ENCODE peak calls at places on chromosomes 2 and 18, in four cellular contexts. One of them, this sample, is unnamed.

GRCh38 chr2:73821227-73821626 is 7.5 kb upstream of the STAMBP start:
- DNase-seq in right cardiac atrium: no peak
- DNase-seq in fibroblast of lung: no peak
- DNase-seq in left lung: no peak
- DNase-seq in this sample: no peak

GRCh38 chr2:181628590-181629585 is 28.0 kb downstream of the CERKL start:
- DNase-seq in right cardiac atrium: no peak
- DNase-seq in fibroblast of lung: no peak
- DNase-seq in left lung: no peak
- DNase-seq in this sample: no peak

GRCh38 chr2:217105733-217106649 is 246.1 kb upstream of the TNP1 start:
- DNase-seq in right cardiac atrium: no peak
- DNase-seq in fibroblast of lung: peak; percentile 99
- DNase-seq in left lung: no peak
- DNase-seq in this sample: no peak

GRCh38 chr18:824179-824578 is 12.1 kb upstream of the YES1 start:
- DNase-seq in right cardiac atrium: no peak
- DNase-seq in fibroblast of lung: no peak
- DNase-seq in left lung: no peak
- DNase-seq in this sample: no peak

GRCh38 chr2:71067567-71068217 is 756 bp upstream of the NAGK start:
- DNase-seq in right cardiac atrium: peak; percentile 23
- DNase-seq in fibroblast of lung: peak; percentile 20
- DNase-seq in left lung: no peak
- DNase-seq in this sample: no peak

GRCh38 chr2:233121856-233122255 is 61.7 kb downstream of the INPP5D start:
- DNase-seq in right cardiac atrium: no peak
- DNase-seq in fibroblast of lung: no peak
- DNase-seq in left lung: no peak
- DNase-seq in this sample: no peak

GRCh38 chr18:36403896-36404824 is 106.6 kb downstream of the FHOD3 start:
- DNase-seq in right cardiac atrium: no peak
- DNase-seq in fibroblast of lung: no peak
- DNase-seq in left lung: no peak
- DNase-seq in this sample: no peak

GRCh38 chr2:67997528-67998267 is 65.1 kb downstream of the C1D start:
- DNase-seq in right cardiac atrium: no peak
- DNase-seq in fibroblast of lung: peak; percentile 79
- DNase-seq in left lung: no peak
- DNase-seq in this sample: no peak

GRCh38 chr18:21321711-21322110 is 79.7 kb downstream of the GREB1L start:
- DNase-seq in right cardiac atrium: no peak
- DNase-seq in fibroblast of lung: no peak
- DNase-seq in left lung: no peak
- DNase-seq in this sample: no peak

GRCh38 chr18:47545613-47546012 is 294.2 kb upstream of the SKOR2 start:
- DNase-seq in right cardiac atrium: no peak
- DNase-seq in fibroblast of lung: no peak
- DNase-seq in left lung: no peak
- DNase-seq in this sample: no peak
- H3K4me1 ChIP-seq in right cardiac atrium: no peaks in the 10 kb centered on the region
- H3K4me1 ChIP-seq in fibroblast of lung: no peaks in the 10 kb centered on the region
- H3K4me1 ChIP-seq in left lung: no peaks in the 10 kb centered on the region
- H3K4me1 ChIP-seq in this sample: no peaks in the 10 kb centered on the region

DNA sequence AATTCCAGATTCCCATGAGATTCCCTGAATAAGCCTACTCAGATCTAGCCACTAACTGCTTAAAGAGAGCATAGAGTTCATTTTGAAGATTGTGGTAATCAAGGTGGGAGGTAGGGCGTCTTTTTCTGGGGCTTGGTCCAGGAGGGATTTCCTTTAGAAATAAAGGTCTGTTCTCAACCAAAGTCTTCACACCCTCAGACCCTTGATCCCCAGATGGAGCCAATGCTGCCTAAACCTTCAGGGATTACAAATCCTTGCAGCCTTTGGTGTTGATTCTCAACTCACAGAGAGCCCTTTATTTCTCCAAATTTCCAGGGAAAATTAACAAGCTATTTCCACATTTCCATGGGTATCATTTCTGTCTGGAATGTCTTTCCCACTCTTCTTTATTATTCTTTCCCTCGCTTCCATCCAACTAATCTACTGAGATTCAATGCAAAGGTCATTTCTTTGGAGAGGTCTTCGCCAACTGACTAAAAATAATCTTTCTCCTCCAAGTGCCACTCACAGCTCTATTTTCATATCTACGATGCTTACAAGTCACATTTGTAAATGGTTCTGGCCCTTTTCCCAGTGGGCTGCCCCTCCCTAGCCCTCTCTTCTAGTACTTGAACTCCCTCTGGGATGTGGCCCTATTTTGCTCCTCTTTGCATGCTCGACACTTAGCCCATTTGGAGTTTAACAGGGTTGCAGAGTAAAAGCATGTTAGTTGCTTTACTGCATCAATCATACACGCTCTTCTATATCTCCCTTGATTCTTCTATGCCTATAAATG is 79.7 kb upstream of the SPATS2L start:
- DNase-seq in right cardiac atrium: peak; percentile 74
- DNase-seq in fibroblast of lung: no peak
- DNase-seq in left lung: peak; percentile 54
- DNase-seq in this sample: no peak
- H3K4me1 ChIP-seq in right cardiac atrium: peaks cover 4% of the 10 kb centered on the region
- H3K4me1 ChIP-seq in fibroblast of lung: no peaks in the 10 kb centered on the region
- H3K4me1 ChIP-seq in left lung: no peaks in the 10 kb centered on the region
- H3K4me1 ChIP-seq in this sample: no peaks in the 10 kb centered on the region

DNA sequence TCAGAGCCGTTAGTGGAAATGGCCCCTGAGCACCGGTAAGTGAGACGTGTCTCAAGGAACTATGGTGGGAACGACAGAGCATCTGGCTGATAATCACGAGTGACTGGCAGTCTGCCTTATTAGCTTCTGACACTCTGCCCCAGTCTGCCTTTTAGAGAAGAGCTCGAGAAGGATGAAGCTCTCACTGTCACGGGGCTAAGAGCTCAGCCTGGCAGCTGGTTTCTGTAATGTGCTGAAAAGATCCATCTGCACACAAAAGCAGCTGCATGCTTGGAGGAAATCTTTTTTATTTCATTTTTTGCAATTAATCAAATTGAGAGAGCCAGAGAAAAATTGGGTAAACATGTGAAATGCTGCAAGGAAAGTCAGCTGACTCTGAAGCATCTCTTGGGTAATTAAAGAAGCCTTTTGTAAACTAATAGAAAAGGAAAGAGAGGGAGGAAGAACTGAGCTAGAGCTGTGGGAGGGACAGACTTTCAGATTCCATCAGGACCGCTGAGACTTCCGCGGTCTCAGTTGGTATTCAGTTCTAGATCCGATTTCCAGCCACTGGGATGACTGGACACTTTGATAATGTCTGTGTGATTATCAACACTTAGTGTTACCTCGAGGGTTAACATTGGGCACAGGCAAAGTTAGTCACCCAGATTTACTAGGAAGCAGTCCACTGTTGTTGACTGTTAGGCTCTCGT is 24.4 kb downstream of the MBP start:
- DNase-seq in right cardiac atrium: no peak
- DNase-seq in fibroblast of lung: peak; percentile 96
- DNase-seq in left lung: peak; percentile 62
- DNase-seq in this sample: no peak
- H3K4me1 ChIP-seq in right cardiac atrium: peaks cover 9% of the 10 kb centered on the region
- H3K4me1 ChIP-seq in fibroblast of lung: peaks cover 22% of the 10 kb centered on the region
- H3K4me1 ChIP-seq in left lung: peaks cover 91% of the 10 kb centered on the region
- H3K4me1 ChIP-seq in this sample: no peaks in the 10 kb centered on the region

GRCh38 chr18:50289103-50289433 is 1.6 kb upstream of the CXXC1 start:
- DNase-seq in right cardiac atrium: no peak
- DNase-seq in fibroblast of lung: no peak
- DNase-seq in left lung: no peak
- DNase-seq in this sample: no peak
- H3K4me1 ChIP-seq in right cardiac atrium: no peaks in the 10 kb centered on the region
- H3K4me1 ChIP-seq in fibroblast of lung: peaks cover 3% of the 10 kb centered on the region
- H3K4me1 ChIP-seq in left lung: peaks cover 31% of the 10 kb centered on the region
- H3K4me1 ChIP-seq in this sample: no peaks in the 10 kb centered on the region

GRCh38 chr2:54557211-54557600 is 101.1 kb downstream of the SPTBN1 start:
- DNase-seq in right cardiac atrium: no peak
- DNase-seq in fibroblast of lung: no peak
- DNase-seq in left lung: no peak
- DNase-seq in this sample: no peak

GRCh38 chr2:54556659-54557121 is 100.6 kb downstream of the SPTBN1 start:
- DNase-seq in right cardiac atrium: no peak
- DNase-seq in fibroblast of lung: peak; percentile 95
- DNase-seq in left lung: no peak
- DNase-seq in this sample: no peak

GRCh38 chr2:54558188-54558975 is 102.3 kb downstream of the SPTBN1 start:
- DNase-seq in right cardiac atrium: peak; percentile 41
- DNase-seq in fibroblast of lung: peak; percentile 79
- DNase-seq in left lung: peak; percentile 67
- DNase-seq in this sample: peak; percentile 79

GRCh38 chr2:54558976-54559410 is 102.9 kb downstream of the SPTBN1 start:
- DNase-seq in right cardiac atrium: no peak
- DNase-seq in fibroblast of lung: no peak
- DNase-seq in left lung: no peak
- DNase-seq in this sample: no peak

DNA sequence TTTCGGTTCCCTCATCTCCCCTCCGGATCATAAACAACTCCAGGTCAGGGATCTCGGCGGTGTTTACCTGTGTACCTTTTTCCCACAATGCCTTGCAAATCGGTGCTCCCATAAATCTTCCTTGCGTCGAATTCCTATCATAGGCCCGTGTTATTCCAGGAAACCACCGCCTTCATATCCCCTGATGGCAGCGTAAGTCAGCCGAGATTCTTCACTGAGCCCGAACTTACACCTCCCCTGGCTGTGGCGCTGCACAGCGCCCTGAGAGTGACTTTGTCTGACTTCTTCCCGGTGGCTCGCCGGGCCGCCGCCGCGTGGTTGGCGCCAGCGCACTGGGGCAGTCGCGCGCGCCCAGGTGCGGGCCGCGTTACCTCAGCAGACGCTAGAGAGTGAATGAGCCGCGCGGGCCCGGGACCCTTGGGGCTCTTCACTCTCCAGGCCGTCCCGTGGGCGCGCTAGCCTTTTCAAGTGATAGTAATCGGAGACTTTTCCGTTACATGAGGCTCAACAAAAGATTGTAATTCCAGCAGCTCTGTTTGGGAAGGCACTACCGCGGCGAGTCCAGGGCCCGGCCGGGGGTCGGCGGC is 101.6 kb downstream of the SPTBN1 start:
- DNase-seq in right cardiac atrium: peak; percentile 52
- DNase-seq in fibroblast of lung: peak; percentile 62
- DNase-seq in left lung: peak; percentile 65
- DNase-seq in this sample: peak; percentile 57
- H3K4me1 ChIP-seq in right cardiac atrium: peaks cover 31% of the 10 kb centered on the region
- H3K4me1 ChIP-seq in fibroblast of lung: peaks cover 36% of the 10 kb centered on the region
- H3K4me1 ChIP-seq in left lung: peaks cover 71% of the 10 kb centered on the region
- H3K4me1 ChIP-seq in this sample: peaks cover 9% of the 10 kb centered on the region

GRCh38 chr2:85178980-85179411 is 45.8 kb downstream of the TCF7L1 start:
- DNase-seq in right cardiac atrium: no peak
- DNase-seq in fibroblast of lung: no peak
- DNase-seq in left lung: no peak
- DNase-seq in this sample: no peak

GRCh38 chr2:85181093-85181685 is 48.0 kb downstream of the TCF7L1 start:
- DNase-seq in right cardiac atrium: no peak
- DNase-seq in fibroblast of lung: no peak
- DNase-seq in left lung: no peak
- DNase-seq in this sample: no peak

GRCh38 chr2:85181844-85182456 is 48.8 kb downstream of the TCF7L1 start:
- DNase-seq in right cardiac atrium: no peak
- DNase-seq in fibroblast of lung: no peak
- DNase-seq in left lung: no peak
- DNase-seq in this sample: no peak

GRCh38 chr2:85179541-85179940 is 46.3 kb downstream of the TCF7L1 start:
- DNase-seq in right cardiac atrium: no peak
- DNase-seq in fibroblast of lung: peak; percentile 36
- DNase-seq in left lung: no peak
- DNase-seq in this sample: no peak

DNA sequence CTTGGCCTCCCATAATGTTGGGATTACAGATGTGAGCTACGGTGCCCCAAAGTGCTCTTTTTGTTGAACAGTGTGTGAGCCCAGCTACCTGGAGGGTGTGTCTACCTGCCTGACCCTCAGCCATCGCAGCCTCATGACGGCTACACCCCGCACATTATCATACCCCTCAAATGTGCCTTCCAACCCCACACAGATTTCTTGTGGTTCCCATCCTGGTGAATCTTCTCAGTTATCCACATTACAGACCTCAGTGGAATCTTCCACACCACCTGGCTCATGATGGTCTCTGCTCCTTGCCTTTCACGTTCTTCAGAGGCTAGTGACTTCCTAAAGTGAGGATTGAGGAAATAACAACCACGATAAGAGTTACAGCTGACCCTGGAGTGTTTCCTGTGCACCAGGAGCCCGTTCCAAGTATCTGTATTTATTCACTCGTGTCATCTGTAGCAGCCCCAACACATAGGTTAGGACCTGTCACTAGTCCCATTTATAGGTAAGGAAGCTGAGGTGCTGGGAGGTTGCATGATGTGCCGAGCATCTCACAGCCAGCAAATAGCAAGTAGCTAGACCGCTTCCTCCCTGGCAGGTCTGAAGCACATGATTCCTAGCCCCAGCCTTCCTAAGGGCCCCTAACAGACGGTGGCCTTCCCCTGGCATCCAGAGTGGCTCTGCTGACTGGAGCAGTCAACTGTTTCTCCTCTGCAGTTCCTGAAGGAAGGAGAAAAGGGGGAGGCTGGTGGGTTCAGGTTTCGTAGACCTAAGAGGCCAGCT is 47.3 kb downstream of the TCF7L1 start:
- DNase-seq in right cardiac atrium: no peak
- DNase-seq in fibroblast of lung: no peak
- DNase-seq in left lung: no peak
- DNase-seq in this sample: no peak
- H3K4me1 ChIP-seq in right cardiac atrium: peaks cover 27% of the 10 kb centered on the region
- H3K4me1 ChIP-seq in fibroblast of lung: peaks cover 4% of the 10 kb centered on the region
- H3K4me1 ChIP-seq in left lung: peaks cover 23% of the 10 kb centered on the region
- H3K4me1 ChIP-seq in this sample: no peaks in the 10 kb centered on the region

GRCh38 chr2:235666240-235666781 is 172.5 kb downstream of the AGAP1 start:
- DNase-seq in right cardiac atrium: no peak
- DNase-seq in fibroblast of lung: peak; percentile 95
- DNase-seq in left lung: no peak
- DNase-seq in this sample: peak; percentile 61

GRCh38 chr2:235669983-235670962 is 176.4 kb downstream of the AGAP1 start:
- DNase-seq in right cardiac atrium: peak; percentile 62
- DNase-seq in fibroblast of lung: peak; percentile 81
- DNase-seq in left lung: peak; percentile 60
- DNase-seq in this sample: peak; percentile 81

GRCh38 chr2:235669269-235669831 is 175.5 kb downstream of the AGAP1 start:
- DNase-seq in right cardiac atrium: peak; percentile 76
- DNase-seq in fibroblast of lung: peak; percentile 77
- DNase-seq in left lung: peak; percentile 59
- DNase-seq in this sample: peak; percentile 81

GRCh38 chr2:235670974-235671787 is 177.3 kb downstream of the AGAP1 start:
- DNase-seq in right cardiac atrium: no peak
- DNase-seq in fibroblast of lung: no peak
- DNase-seq in left lung: no peak
- DNase-seq in this sample: no peak

DNA sequence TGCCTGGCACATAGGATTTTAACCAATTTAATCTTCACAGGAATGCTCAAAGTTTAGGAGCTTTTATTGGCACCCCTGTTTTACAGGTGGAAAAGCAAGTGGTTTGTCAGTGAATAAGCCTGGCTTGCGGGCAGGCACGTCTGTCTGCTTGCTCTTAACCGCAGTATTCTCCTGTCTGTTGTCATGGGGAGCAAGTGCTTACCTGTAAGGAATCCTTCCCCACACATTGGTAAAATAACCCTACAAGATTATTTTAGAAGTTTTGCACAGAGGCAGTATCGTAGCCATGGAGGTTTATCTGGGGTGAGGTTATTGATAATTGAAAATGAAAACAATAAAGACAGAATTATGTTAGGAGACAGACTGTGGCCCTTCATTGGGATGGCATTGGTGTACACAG is 174.9 kb downstream of the AGAP1 start:
- DNase-seq in right cardiac atrium: no peak
- DNase-seq in fibroblast of lung: no peak
- DNase-seq in left lung: no peak
- DNase-seq in this sample: no peak
- H3K4me1 ChIP-seq in right cardiac atrium: peaks cover 1% of the 10 kb centered on the region
- H3K4me1 ChIP-seq in fibroblast of lung: peaks cover 9% of the 10 kb centered on the region
- H3K4me1 ChIP-seq in left lung: peaks cover 21% of the 10 kb centered on the region
- H3K4me1 ChIP-seq in this sample: peaks cover 9% of the 10 kb centered on the region

This sample was measured in BE2C.